ENCODE peak calls at places on chromosome X, in four cellular contexts. H, O, M and U are unnamed samples.

GRCh38 chrX:12425496-12425895 is 287.2 kb downstream of the FRMPD4 start:
- DNase-seq in H (no peak), O (no peak), M (no peak), U (no peak)

GRCh38 chrX:27565992-27566391 is 24.2 kb upstream of the DCAF8L2 start:
- DNase-seq in H (no peak), O (no peak), M (peak), U (no peak)

GRCh38 chrX:97158270-97158669 is 274.6 kb downstream of the RPA4 start:
- DNase-seq in H (no peak), O (no peak), M (no peak), U (no peak)

GRCh38 chrX:17032351-17032750 is 85.9 kb downstream of the REPS2 start:
- DNase-seq in H (no peak), O (no peak), M (no peak), U (no peak)

GRCh38 chrX:13373807-13374187 is 53.9 kb upstream of the ATXN3L start:
- DNase-seq in H (no peak), O (no peak), M (no peak), U (no peak)

GRCh38 chrX:149948001-149948400 is 9.7 kb upstream of the EOLA2 start:
- DNase-seq in H (no peak), O (no peak), M (no peak), U (no peak)

GRCh38 chrX:46381630-46382029 is 163.6 kb downstream of the ZNF674 start:
- DNase-seq in H (peak), O (peak), M (peak), U (peak)

GRCh38 chrX:139815771-139816170 is 107.8 kb upstream of the MCF2 start:
- DNase-seq in H (no peak), O (no peak), M (no peak), U (no peak)

GRCh38 chrX:38426785-38427184 is 74.4 kb downstream of the OTC start:
- DNase-seq in H (no peak), O (no peak), M (no peak), U (no peak)

GRCh38 chrX:17812763-17813162 is 48.3 kb downstream of the RAI2 start:
- DNase-seq in H (no peak), O (peak), M (no peak), U (no peak)

GRCh38 chrX:45710081-45710801 is 509.6 kb upstream of the DIPK2B start:
- DNase-seq in H (no peak), O (no peak), M (no peak), U (peak)

GRCh38 chrX:71671043-71671829 is 3.9 kb downstream of the LOC101059915 start:
- DNase-seq in H (no peak), O (no peak), M (no peak), U (no peak)

GRCh38 chrX:119459181-119459580 is 9.1 kb upstream of the SLC25A5 start:
- DNase-seq in H (no peak), O (no peak), M (no peak), U (no peak)

GRCh38 chrX:39903937-39904336 is 193.8 kb downstream of the BCOR start:
- DNase-seq in H (no peak), O (no peak), M (no peak), U (no peak)

GRCh38 chrX:46561931-46562721 is 11.4 kb upstream of the CHST7 start:
- DNase-seq in H (no peak), O (no peak), M (no peak), U (peak)

GRCh38 chrX:45011131-45011530 is 138.1 kb downstream of the KDM6A start:
- DNase-seq in H (no peak), O (no peak), M (no peak), U (no peak)

GRCh38 chrX:39856472-39857121 is 241.2 kb downstream of the BCOR start:
- DNase-seq in H (no peak), O (no peak), M (no peak), U (no peak)

GRCh38 chrX:131792789-131793462 is 230.2 kb upstream of the STK26 start:
- DNase-seq in H (no peak), O (no peak), M (no peak), U (peak)

GRCh38 chrX:43809463-43809862 is 72.8 kb downstream of the MAOB start:
- DNase-seq in H (no peak), O (no peak), M (no peak), U (no peak)

GRCh38 chrX:79975605-79976004 is 38.9 kb upstream of the TBX22 start:
- DNase-seq in H (no peak), O (no peak), M (no peak), U (no peak)

GRCh38 chrX:97672138-97672537 is 788.4 kb downstream of the RPA4 start:
- DNase-seq in H (no peak), O (no peak), M (no peak), U (no peak)

GRCh38 chrX:64662876-64663275 is 267.6 kb upstream of the MTMR8 start:
- DNase-seq in H (no peak), O (no peak), M (no peak), U (no peak)

DNA sequence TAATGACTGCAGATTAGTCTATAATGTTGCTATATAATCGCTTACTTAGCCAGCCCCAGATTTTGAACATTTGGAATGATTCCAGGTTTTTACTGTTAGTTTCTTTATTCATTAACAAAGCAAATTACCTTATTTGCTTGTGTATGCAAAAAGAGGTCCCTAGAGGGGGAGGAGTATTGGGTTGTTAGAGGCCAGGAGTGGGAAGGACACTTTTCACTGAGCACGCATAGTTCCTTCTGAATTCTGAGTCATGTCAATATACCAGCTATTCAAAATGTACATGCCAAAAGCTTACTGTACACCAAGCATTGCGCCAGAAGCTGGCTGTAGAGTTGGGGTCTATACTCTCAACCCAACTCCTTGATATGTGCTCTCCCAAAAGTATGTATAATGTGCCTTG is 5.1 kb upstream of the DGAT2L6 start:
- DNase-seq in H (no peak), O (no peak), M (no peak), U (no peak)
- TF ChIP-seq CREM in H (no peak), O (no peak), M (no peak), U (no peak)

GRCh38 chrX:107503996-107504395 is 54.5 kb downstream of the FRMPD3 start:
- DNase-seq in H (no peak), O (no peak), M (no peak), U (no peak)
- TF ChIP-seq CREM in H (no peak), O (no peak), M (no peak), U (no peak)

DNA sequence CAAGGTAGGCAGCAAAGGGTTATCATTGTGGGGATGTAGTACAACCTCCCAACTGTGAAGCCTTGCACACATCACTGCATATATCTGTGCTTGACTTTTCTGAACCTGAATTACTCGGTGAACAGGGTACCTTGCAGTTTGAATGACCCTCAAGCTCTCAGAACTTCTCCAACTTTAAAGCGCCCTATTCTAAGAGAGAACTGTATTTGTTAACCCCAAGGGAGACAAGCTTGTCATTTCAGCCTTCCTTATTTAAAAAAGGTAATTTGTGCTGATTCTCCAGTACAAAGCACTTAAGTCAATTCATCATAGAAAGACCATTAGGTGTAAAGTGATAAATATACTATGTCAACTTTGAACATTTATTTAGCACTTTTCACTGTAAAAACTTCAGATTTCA is 122.0 kb upstream of the STS start:
- DNase-seq in H (no peak), O (no peak), M (no peak), U (no peak)
- TF ChIP-seq CREM in H (no peak), O (no peak), M (no peak), U (no peak)

GRCh38 chrX:135114392-135114791 is 5.9 kb downstream of the ETDB start:
- DNase-seq in H (no peak), O (no peak), M (no peak), U (peak)

GRCh38 chrX:135112743-135113142 is 7.6 kb downstream of the ETDB start:
- DNase-seq in H (no peak), O (no peak), M (no peak), U (no peak)

DNA sequence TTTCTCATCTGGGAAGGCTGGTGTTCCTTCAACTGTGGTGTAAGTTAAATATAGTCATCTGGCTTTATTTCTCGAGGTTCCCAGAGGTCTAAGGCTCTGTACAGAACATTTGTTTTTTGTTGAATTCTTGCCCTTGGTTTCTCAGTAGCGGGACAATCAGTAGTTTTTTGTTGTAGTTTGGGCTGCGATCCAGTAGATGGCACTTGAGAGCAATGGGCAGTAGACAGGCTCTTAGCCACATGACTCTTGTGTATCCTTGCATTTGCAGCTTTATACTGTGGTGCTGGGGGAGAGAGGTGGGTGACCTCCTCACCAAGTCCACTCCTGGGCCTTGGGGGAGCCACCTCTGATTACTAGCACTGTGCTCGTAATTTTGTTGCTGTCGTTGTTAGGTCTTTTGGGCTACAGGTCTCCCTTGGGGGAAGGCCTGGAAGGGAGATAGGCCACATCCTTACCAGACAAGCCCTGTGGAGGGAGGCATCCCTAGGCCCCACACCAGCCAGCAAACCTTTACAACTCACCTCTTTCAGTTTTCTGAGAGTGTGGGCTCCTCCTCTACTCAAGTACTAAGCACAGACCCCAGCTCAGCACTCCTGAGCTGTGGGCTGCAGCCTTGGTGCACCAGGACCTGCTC is 8.1 kb downstream of the ETDB start:
- DNase-seq in H (peak), O (peak), M (no peak), U (no peak)
- TF ChIP-seq CREM in H (no peak), O (no peak), M (no peak), U (no peak)

DNA sequence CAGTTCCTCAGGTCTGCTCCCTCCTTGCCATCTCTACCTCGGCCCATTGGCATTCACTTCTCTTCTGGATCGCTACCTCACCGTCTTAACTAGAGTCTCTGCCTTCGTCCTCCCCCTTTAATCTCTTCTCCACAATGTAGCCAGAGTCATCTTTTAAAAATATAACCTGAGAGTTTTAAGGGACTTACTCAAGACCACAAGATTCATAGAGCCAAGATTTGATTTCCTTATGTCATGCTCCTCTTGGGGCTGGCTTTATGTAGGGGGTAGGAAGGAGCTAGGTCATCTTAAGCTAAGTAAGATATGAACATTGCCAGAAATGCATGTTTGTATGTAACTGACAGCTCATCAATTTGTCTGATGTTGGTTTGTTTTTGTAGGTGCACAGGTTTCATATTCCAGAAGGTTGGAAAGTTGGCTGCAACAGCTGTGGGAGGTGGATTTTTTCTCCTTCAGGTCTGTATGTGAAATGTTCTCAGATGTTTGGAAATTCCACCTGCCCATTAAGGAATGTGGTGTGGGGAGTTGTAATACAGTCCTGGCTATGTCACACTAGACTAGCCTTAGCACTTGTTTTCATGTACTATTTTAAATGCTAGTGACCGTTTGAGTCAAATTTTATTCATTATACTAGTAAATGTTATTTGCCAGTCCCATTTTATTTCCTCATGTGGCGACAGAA is 19.6 kb downstream of the FUNDC2 start:
- DNase-seq in H (no peak), O (no peak), M (no peak), U (no peak)
- TF ChIP-seq CREM in H (no peak), O (no peak), M (no peak), U (no peak)

GRCh38 chrX:136097871-136098805 is 49.2 kb upstream of the FHL1 start:
- DNase-seq in H (peak), O (peak), M (no peak), U (no peak)
- TF ChIP-seq CREM in H (no peak), O (no peak), M (no peak), U (no peak)

DNA sequence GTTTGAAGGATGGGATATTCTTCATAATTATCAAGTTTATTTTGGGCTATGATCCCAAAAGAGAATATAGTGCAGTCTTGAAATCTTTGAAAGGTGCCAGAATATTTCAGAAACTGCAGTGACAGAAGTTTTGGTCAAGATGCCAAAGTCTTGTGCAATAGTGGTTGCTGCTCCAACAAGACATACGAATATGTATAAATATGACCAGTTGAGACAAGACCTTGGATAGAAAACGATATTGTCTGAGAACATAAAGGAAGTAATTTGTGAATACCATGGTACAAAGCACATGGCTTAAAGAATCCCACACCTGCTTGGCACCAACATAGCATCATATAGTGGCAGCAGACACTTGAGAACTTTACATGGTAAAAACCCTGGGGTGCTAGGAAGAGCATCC is 48.6 kb upstream of the AMELX start:
- DNase-seq in H (no peak), O (no peak), M (no peak), U (no peak)
- TF ChIP-seq CREM in H (no peak), O (no peak), M (no peak), U (no peak)

GRCh38 chrX:33908074-33908473 is 224.0 kb downstream of the FAM47A start:
- DNase-seq in H (no peak), O (no peak), M (no peak), U (no peak)

GRCh38 chrX:33908898-33909297 is 223.2 kb downstream of the FAM47A start:
- DNase-seq in H (no peak), O (no peak), M (no peak), U (no peak)

DNA sequence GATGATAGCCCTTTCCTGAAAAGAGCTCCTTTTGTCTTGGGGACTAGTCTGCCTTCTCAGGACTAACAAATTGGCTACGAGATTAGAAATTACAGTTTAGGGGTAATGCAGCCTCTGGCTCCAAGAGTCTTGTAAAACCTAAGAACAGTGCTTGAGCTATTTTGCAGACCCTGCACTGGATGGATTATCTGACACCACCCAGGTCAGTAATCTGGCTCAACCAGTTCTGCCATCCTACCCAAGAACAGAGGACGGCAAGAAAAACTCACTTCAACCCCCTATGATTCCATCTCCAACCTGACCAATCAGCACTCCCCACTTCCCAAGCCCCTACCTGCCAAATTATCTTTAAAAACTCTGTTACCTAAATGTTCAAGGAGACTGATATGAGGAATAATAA is 225.1 kb downstream of the FAM47A start:
- DNase-seq in H (no peak), O (no peak), M (no peak), U (no peak)
- TF ChIP-seq CREM in H (no peak), O (no peak), M (no peak), U (no peak)

DNA sequence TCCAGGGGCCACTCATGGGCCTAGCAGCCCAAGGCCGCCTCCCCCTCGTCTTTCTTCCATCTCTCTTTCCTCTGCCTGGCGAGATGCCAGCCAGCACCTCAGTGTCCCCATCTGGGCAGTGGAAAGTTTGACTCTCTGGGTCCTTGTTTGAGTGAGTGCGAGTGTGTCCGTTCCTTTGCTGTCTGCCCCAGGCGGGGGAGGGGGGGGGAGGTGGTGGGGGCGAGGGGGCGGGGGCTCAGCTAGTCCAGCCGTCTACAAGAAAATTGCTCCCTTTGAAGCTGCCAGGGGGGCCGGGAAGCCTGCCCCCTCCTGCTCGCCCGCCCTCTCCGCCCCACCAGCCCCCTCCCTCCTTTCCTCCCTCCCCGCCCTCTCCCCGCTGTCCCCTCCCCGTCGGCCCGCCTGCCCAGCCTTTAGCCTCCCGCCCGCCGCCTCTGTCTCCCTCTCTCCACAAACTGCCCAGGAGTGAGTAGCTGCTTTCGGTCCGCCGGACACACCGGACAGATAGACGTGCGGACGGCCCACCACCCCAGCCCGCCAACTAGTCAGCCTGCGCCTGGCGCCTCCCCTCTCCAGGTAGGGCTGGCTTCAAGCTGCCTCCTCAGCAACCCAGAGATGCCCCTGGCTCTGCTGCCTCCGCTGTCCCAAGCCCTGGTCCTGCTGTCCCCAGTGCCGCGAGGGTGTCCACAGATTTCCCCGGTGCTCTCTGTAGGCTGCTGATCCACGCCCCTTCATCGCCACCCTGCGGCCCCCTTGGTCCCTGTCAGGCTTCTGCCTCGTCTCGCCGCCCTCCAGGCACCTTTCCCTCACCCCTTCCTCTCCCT is at the start of gene BGN:
- DNase-seq in H (peak), O (peak), M (peak), U (no peak)
- TF ChIP-seq CREM in H (no peak), O (no peak), M (no peak), U (no peak)

DNA sequence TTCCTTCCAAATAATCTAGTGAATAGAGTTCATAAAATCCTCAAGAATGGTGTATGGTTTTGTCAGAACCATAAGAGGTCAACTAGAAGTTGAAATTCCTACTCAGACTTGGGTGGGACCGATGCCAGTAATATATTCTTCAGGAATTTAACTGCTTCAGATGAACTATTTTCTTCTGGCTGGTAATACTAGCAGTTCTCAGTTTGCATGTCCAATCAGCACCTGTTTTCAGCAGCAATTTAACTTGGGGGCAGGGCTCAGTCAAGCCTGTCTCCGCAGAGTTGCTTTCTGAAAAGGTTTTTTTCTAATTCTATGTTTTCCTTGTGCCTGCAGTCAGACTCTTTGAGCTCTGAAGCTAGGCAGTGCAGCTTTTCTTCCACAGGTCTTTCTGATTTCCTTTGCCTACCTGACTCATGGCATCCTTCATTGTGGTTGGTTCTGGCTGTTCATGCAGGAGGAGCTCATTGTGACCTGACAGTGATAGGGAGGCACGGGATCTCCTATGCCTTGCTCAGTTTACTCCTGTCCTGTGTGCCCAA is 17.3 kb upstream of the FMR1 start:
- DNase-seq in H (no peak), O (no peak), M (no peak), U (no peak)
- TF ChIP-seq CREM in H (no peak), O (no peak), M (no peak), U (no peak)